ENCODE peak calls at places on chromosomes 16 and 17, in nine cellular contexts. L is stomach, N is thyroid gland, F is esophagus muscularis mucosa, C is heart left ventricle, I is A549, Q is spleen, B is tibial nerve, V is transverse colon. J is an unnamed sample.
A peak's percentile ranks its signal among the peaks of the same experiment; 100 is the strongest.

GRCh38 chr17:3038941-3039340 is 24.5 kb downstream of the OR1D5 start:
- DNase-seq in B (peak; percentile 1), V (no peak), I (no peak), C (no peak), N (no peak), Q (peak; percentile 7), L (no peak), F (no peak), J (no peak)

GRCh38 chr17:77728022-77728671 is 230.4 kb upstream of the TNRC6C start:
- DNase-seq in I (peak; percentile 34), Q (no peak), L (no peak), F (peak; percentile 90), B (peak; percentile 82), V (no peak), C (peak; percentile 68), N (no peak), J (no peak)

GRCh38 chr17:43443381-43443780 is 40.4 kb upstream of the DHX8 start:
- DNase-seq in C (no peak), V (no peak), B (no peak), F (no peak), N (peak; percentile 53), L (no peak), Q (no peak), I (no peak), J (no peak)

GRCh38 chr17:46125831-46126230 is 67.4 kb downstream of the KANSL1 start:
- DNase-seq in C (no peak), N (no peak), L (no peak), V (no peak), Q (no peak), I (no peak), B (no peak), F (no peak), J (no peak)

GRCh38 chr16:82379601-82380000 is 209.6 kb upstream of the MPHOSPH6 start:
- DNase-seq in V (no peak), F (no peak), N (no peak), L (no peak), C (no peak), I (no peak), B (no peak), Q (no peak), J (no peak)

GRCh38 chr17:76363107-76363801 is 9.5 kb upstream of the PRPSAP1 start:
- DNase-seq in Q (no peak), L (no peak), B (no peak), N (no peak), F (no peak), C (no peak), V (no peak), I (no peak), J (no peak)

GRCh38 chr17:77281024-77281903 is 140.5 kb downstream of the SEC14L1 start:
- DNase-seq in Q (peak; percentile 90), B (no peak), C (no peak), L (peak; percentile 74), N (peak; percentile 74), I (peak; percentile 86), F (no peak), V (peak; percentile 73), J (peak; percentile 63)

GRCh38 chr17:1030684-1031557 is 34.0 kb downstream of the TIMM22 start:
- DNase-seq in Q (no peak), B (peak; percentile 44), V (no peak), I (no peak), C (no peak), F (no peak), L (no peak), N (peak; percentile 32), J (no peak)

GRCh38 chr17:28895794-28896447 is 1.6 kb downstream of the FLOT2 start:
- DNase-seq in C (no peak), I (no peak), L (no peak), F (no peak), V (no peak), N (no peak), B (no peak), Q (peak; percentile 77), J (no peak)

GRCh38 chr17:50155115-50155819 is 4.8 kb upstream of the PPP1R9B start:
- DNase-seq in I (no peak), Q (peak; percentile 65), B (no peak), L (no peak), F (no peak), N (no peak), V (no peak), C (peak; percentile 42), J (peak; percentile 83)

DNA sequence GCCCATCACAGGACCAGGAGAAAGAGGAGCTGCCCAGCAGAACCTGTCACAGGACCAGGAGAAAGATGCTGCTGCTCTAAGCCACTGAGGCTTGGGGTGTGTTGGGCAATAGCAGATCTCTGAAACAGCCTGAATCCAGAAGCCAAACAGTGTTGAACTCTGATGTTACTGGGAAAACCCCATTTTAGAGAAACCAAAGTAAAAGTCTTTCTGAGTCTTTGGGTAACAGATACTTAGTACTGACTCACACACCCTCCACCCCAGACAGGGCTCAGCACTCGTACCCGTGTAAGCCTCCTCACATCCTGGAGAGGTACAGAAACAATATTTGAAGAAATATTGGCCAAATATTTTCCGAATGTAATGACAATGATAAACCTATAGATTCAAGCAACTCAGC is 82.8 kb upstream of the GNG13 start:
- DNase-seq in F (no peak), V (no peak), L (no peak), B (no peak), C (no peak), N (no peak), I (no peak), Q (no peak), J (no peak)
- H3K27ac ChIP-seq in F (no peak overlapping the region), V (no peak overlapping the region), L (no peak overlapping the region), B (no peak overlapping the region), C (no peak overlapping the region), N (no peak overlapping the region), I (no peak overlapping the region), Q (no peak overlapping the region), J (no peak overlapping the region)

GRCh38 chr16:49755716-49756115 is 100.2 kb downstream of the ZNF423 start:
- DNase-seq in I (no peak), B (no peak), L (no peak), F (no peak), V (no peak), N (no peak), Q (no peak), C (no peak), J (no peak)

GRCh38 chr16:49754495-49755290 is 101.2 kb downstream of the ZNF423 start:
- DNase-seq in F (no peak), N (peak; percentile 15), Q (no peak), V (peak; percentile 20), L (no peak), I (no peak), C (peak; percentile 53), B (peak; percentile 27), J (no peak)

GRCh38 chr16:49756971-49757743 is 98.8 kb downstream of the ZNF423 start:
- DNase-seq in B (no peak), L (no peak), C (no peak), V (no peak), N (no peak), I (no peak), Q (no peak), F (no peak), J (no peak)

GRCh38 chr16:49757744-49758069 is 98.2 kb downstream of the ZNF423 start:
- DNase-seq in F (no peak), V (no peak), L (no peak), N (no peak), B (no peak), Q (no peak), I (no peak), C (no peak), J (no peak)

DNA sequence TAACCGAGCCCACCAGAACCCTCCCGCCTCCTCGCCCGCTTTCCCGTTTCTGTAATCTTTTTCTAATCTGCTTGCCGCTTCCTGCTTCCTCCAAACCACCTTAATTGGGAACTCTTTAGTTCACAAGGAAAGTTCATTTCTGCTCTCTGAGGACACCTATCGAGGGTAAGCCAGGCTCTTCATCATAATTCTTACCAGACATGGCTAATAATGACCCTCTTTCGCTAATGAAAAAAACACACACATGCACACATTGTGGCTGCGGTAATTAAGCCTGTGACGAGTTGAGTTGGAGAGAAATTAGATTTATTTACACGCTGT is 100.7 kb downstream of the ZNF423 start:
- DNase-seq in L (no peak), N (peak; percentile 20), V (no peak), C (no peak), F (no peak), B (peak; percentile 53), Q (no peak), I (peak; percentile 35), J (no peak)
- H3K4me1 ChIP-seq in L (peaks cover 19% of the 10 kb centered on the region), N (peaks cover 30% of the 10 kb centered on the region), V (peaks cover 6% of the 10 kb centered on the region), C (peaks cover 40% of the 10 kb centered on the region), F (peaks cover 33% of the 10 kb centered on the region), B (no peaks in the 10 kb centered on the region), Q (peaks cover 7% of the 10 kb centered on the region), I (no peaks in the 10 kb centered on the region), J (no peaks in the 10 kb centered on the region)

DNA sequence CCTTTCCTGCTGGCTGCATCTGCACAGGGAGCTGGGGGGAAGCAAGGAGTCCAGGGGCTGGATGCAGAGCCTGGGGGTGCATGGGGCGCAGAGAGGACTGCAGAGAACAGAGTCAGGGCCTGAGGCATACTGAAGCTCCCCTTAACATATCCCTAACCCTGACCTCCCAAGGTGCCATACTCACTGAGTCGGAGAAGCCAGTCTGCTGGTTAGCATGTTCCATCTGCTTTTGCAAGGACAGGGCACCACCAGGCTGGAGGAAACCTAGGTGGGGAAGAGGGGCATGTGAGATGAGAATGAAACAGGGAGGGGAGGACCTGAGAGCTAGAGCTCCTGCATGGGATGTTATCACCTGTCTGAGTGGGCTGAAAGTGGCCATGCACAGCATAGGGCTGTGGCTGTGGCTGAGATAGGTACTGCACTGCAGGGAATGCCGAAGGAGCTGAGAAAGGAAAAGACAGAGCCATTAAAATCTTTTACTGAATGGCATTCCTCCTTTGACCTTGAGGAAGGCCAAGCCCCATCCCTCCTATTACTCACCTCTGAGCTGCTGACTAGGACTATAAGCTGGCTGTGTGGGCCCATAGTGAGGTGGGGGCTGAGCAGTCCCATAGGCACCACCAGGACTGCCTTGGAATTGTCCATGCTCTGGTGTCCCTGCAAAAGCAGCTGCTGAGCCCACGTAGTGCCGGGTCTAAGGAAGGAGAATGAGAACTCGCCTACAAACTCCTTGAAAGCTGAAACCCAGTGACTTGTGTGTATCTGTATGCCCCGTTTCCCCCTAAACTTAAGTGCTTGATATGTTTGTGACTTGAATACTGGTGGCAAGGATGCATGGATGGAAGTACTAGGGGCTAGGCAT is 1.9 kb downstream of the GPS2 start:
- DNase-seq in L (no peak), C (no peak), N (no peak), B (no peak), I (peak; percentile 54), Q (no peak), F (no peak), V (no peak), J (no peak)
- TF ChIP-seq POLR2A in L (no peak), C (no peak), N (no peak), B (no peak), I (no peak), Q (no peak), F (no peak), V (no peak), J (no peak)

DNA sequence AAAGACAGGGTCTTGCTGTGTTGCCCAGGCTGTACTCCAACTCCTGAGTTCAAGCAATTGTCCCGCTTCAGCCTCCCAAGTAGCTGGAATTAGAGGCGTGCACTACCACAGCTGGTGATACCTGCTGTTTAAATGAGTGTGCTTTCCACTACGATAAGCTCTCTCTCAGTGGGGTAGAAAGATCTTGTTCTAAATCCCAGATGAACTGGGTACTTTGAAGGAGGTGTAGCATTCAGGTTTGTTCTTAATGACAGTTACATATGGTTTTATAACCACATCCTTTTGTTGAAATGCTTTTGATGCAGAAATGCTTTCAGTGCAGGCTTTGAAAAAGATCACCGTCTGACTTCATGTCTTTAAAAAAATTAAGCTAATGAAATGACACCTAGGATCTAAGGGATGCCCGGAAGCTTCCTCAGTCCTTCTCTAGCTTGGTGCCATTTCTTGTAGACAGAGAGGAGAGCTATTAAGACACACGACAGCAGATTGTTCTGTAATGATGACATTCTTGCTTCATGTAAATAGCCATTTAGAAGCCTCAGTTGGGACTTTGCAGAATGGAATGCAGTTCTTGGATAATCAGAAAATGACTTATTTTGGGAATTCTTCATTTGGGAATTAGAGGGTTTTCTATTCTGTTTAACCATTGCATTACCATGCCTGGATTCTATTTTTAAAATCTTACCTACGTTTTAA is 19.5 kb downstream of the PMM2 start:
- DNase-seq in B (no peak), I (no peak), L (no peak), V (no peak), N (no peak), F (no peak), Q (no peak), C (no peak), J (no peak)
- H3K27ac ChIP-seq in B (no peak overlapping the region), I (no peak overlapping the region), L (no peak overlapping the region), V (no peak overlapping the region), N (no peak overlapping the region), F (no peak overlapping the region), Q (no peak overlapping the region), C (no peak overlapping the region), J (no peak overlapping the region)